ENCODE peak calls at places on chromosomes 11 and 22, in eight cellular contexts. V is sigmoid colon; I is fibroblast of lung; Q is progenitor cell of endocrine pancreas; A is transverse colon; X is nephron progenitor cell; J is colonic mucosa; F is activated CD8-positive, alpha-beta T cell treated with anti-CD3 and anti-CD28 coated beads for 36 hours. K is an unnamed sample.
A peak's percentile ranks its signal among the peaks of the same experiment; 100 is the strongest.

GRCh38 chr22:19762315-19763140 is 1.9 kb downstream of the TBX1 start:
- DNase-seq in V (no peak), I (no peak), Q (no peak), A (no peak), X (no peak), J (no peak), F (no peak), K (no peak)

GRCh38 chr11:78100276-78101040 is 20.8 kb upstream of the NDUFC2 start:
- DNase-seq in V (no peak), I (no peak), Q (no peak), A (no peak), X (no peak), J (no peak), F (no peak), K (no peak)

GRCh38 chr11:131675489-131675888 is 305.1 kb downstream of the NTM start:
- DNase-seq in V (no peak), I (peak; percentile 89), Q (no peak), A (no peak), X (no peak), J (no peak), F (no peak), K (no peak)

GRCh38 chr11:1406571-1407485 is 17.1 kb downstream of the BRSK2 start:
- DNase-seq in V (no peak), I (no peak), Q (no peak), A (no peak), X (no peak), J (no peak), F (no peak), K (no peak)

GRCh38 chr11:2377511-2378443 is 667 bp downstream of the CD81 start:
- DNase-seq in V (peak; percentile 88), I (peak; percentile 54), Q (peak; percentile 37), A (peak; percentile 72), X (peak; percentile 71), J (peak; percentile 63), F (peak; percentile 73), K (peak; percentile 66)

GRCh38 chr11:112724194-112724790 is 236.9 kb upstream of the NCAM1 start:
- DNase-seq in V (no peak), I (no peak), Q (no peak), A (no peak), X (no peak), J (no peak), F (no peak), K (no peak)

GRCh38 chr11:65967329-65967934 is 5.9 kb downstream of the SART1 start:
- DNase-seq in V (no peak), I (no peak), Q (no peak), A (no peak), X (no peak), J (no peak), F (no peak), K (no peak)

GRCh38 chr11:13261600-13262061 is 16.0 kb upstream of the BMAL1 start:
- DNase-seq in V (no peak), I (peak; percentile 87), Q (no peak), A (no peak), X (no peak), J (no peak), F (no peak), K (no peak)

GRCh38 chr11:6251990-6252473 is 7.6 kb upstream of the CCKBR start:
- DNase-seq in V (no peak), I (peak; percentile 42), Q (no peak), A (peak; percentile 29), X (no peak), J (no peak), F (no peak), K (no peak)

GRCh38 chr11:111123463-111124398 is 121.8 kb upstream of the POU2AF2 start:
- DNase-seq in V (no peak), I (no peak), Q (no peak), A (no peak), X (no peak), J (no peak), F (no peak), K (no peak)

GRCh38 chr11:110314366-110315095 is 18.1 kb upstream of the RDX start:
- DNase-seq in V (no peak), I (no peak), Q (no peak), A (no peak), X (no peak), J (no peak), F (no peak), K (no peak)

DNA sequence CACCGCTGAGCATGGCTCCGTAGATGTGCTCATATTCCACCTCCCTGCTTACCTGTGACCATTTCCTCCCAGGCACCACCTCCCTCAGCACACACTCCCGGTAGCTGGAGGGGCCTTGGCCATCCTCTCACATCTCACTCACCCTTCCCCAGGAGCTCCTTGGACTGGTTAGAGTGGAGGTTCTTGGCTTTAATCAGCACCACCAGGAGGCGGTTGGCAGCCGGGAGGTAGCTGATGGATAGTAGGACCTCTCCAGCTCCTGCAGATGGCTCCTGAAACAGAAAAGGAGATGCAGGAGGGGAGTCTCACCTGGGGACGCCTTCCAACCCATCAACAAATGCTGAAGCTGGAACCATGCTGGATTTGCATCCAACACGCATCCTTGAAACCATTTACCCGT is 39.9 kb downstream of the SYT13 start:
- DNase-seq in V (peak; percentile 39), I (no peak), Q (no peak), A (no peak), X (no peak), J (no peak), F (no peak), K (no peak)
- TF ChIP-seq CTCF in V (no peak), I (no peak), Q (no peak), A (no peak), X (no peak), J (no peak), F (no peak), K (no peak)

DNA sequence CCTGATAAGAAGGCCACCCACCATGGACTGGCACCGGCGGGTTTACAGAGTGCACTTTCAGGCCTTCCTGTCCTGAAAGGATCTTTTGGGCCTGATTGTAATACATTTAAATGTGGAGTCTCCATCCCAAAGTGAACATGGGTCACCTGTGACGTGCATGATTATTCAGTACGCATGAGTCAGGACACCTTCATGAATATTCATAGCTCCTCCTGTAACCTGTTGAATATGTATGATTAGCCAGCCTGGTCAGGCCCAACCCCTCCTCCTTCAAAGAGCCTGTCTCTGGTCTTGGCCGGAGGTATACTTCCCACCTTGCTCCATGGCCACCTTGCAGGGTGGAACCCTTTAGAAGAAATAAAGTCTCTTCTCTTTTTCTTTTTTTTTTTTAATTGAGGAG is 75.9 kb upstream of the NUP50 start:
- DNase-seq in V (no peak), I (peak; percentile 39), Q (no peak), A (no peak), X (no peak), J (no peak), F (no peak), K (no peak)
- TF ChIP-seq CTCF in V (no peak), I (no peak), Q (no peak), A (no peak), X (no peak), J (no peak), F (no peak), K (no peak)

DNA sequence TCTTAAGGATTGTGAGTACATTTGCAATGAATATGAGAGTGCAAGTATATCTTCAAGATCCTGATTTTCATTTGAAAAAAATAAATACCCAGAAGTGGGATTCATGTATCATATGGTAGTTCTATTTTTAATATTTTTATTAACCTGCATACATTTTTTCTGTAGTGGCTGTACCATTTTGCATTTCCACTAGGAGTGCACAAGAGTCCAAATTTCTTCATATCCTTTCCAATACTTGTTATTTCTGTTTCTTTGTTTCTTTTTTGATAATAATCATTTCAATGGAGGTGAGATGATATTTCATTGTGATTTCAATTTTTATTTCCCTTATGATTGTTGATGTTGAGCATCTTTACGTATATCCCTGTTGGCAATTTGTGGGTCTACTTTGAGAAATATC is 759.8 kb upstream of the CNTN5 start:
- DNase-seq in V (no peak), I (no peak), Q (no peak), A (no peak), X (no peak), J (no peak), F (no peak), K (no peak)
- TF ChIP-seq CTCF in V (no peak), I (no peak), Q (peak; percentile 44), A (no peak), X (peak; percentile 20), J (no peak), F (no peak), K (peak; percentile 75)

DNA sequence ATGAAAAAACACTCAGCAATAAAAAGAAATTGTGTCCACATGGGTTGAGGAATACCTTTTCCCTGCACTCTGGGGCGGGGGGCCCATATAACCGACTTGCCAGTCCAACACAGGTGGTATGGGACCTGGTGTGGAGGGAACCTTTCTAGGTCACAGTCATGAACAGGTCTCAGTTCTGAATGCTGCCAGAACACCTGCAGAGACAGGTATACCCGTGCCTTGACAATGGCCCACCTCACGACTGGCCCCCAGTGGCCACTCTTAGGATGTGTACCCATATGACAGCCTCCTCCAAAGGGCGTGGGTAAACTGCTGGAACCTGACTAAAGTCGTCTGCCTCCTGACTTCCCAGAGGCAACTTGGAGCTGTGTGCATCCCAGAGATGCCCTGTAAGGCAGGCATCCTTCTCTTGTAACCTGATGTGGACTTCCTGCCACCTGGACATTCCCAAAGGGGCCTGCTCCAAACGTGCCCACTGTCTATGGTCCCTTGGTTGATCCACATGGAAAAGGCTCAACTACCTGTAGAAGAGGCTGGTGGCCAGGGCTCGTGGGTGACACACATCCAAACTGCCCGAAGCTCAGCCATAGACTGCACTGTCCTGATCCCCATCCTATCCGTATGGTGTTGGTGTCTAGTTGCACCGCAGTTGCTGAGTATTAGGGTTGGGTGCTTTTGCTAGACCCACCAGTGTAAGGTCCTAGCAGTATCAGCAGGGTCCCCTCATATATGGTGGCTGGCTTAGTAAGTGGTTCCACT is 859.3 kb downstream of the BRD1 start:
- DNase-seq in V (no peak), I (no peak), Q (peak; percentile 50), A (peak; percentile 16), X (no peak), J (peak; percentile 13), F (peak; percentile 36), K (peak; percentile 30)
- TF ChIP-seq CTCF in V (no peak), I (no peak), Q (peak; percentile 80), A (no peak), X (peak; percentile 63), J (peak; percentile 50), F (peak; percentile 59), K (peak; percentile 80)